ENCODE peak calls at places on chromosome 17, in four cellular contexts. U is CD4-positive, alpha-beta T cell; R is colonic mucosa; M is psoas muscle. E is an unnamed sample.

GRCh38 chr17:72477529-72477928 is 356.7 kb downstream of the SOX9 start:
- DNase-seq in M (no peak), U (no peak), R (peak), E (no peak)

GRCh38 chr17:82062984-82063368 is 2.6 kb downstream of the DUS1L start:
- DNase-seq in R (no peak), M (peak), U (no peak), E (no peak)

GRCh38 chr17:49369760-49370159 is 7.7 kb upstream of the ZNF652 start:
- DNase-seq in U (no peak), M (no peak), R (no peak), E (no peak)

GRCh38 chr17:38452719-38453118 is 24.5 kb downstream of the ARHGAP23 start:
- DNase-seq in R (no peak), U (no peak), M (no peak), E (no peak)

GRCh38 chr17:3658784-3659449 is 9.5 kb downstream of the TAX1BP3 start:
- DNase-seq in R (no peak), M (no peak), U (no peak), E (no peak)

GRCh38 chr17:32553168-32553567 is 66.4 kb downstream of the CDK5R1 start:
- DNase-seq in M (no peak), R (peak), U (no peak), E (no peak)

GRCh38 chr17:45294506-45294905 is 22.3 kb downstream of the MAP3K14 start:
- DNase-seq in M (peak), U (no peak), R (no peak), E (no peak)

GRCh38 chr17:7997186-7997585 is 5.2 kb upstream of the GUCY2D start:
- DNase-seq in R (peak), U (peak), M (no peak), E (no peak)

GRCh38 chr17:49016775-49017463 is 19.7 kb downstream of the IGF2BP1 start:
- DNase-seq in R (peak), U (no peak), M (no peak), E (no peak)

GRCh38 chr17:81603846-81604610 is 32.9 kb downstream of the NPLOC4 start:
- DNase-seq in M (no peak), U (no peak), R (no peak), E (no peak)

GRCh38 chr17:62643496-62643895 is 16.0 kb downstream of the MRC2 start:
- DNase-seq in M (no peak), R (no peak), U (no peak), E (no peak)

GRCh38 chr17:42928714-42929496 is 28.3 kb downstream of the G6PC1 start:
- DNase-seq in U (no peak), M (no peak), R (peak), E (no peak)

GRCh38 chr17:7060165-7060890 is 16.4 kb upstream of the SLC16A11 start:
- DNase-seq in R (no peak), U (no peak), M (no peak), E (no peak)

GRCh38 chr17:65817951-65818350 is 256.5 kb upstream of the AXIN2 start:
- DNase-seq in M (no peak), R (no peak), U (no peak), E (no peak)
- H3K27ac ChIP-seq in M (no peak), R (no peak), U (no peak), E (no peak)

GRCh38 chr17:60525347-60525623 is 757 bp downstream of the APPBP2 start:
- DNase-seq in R (peak), M (no peak), U (no peak), E (no peak)
- H3K27ac ChIP-seq in R (peak), M (peak), U (peak), E (peak)

DNA sequence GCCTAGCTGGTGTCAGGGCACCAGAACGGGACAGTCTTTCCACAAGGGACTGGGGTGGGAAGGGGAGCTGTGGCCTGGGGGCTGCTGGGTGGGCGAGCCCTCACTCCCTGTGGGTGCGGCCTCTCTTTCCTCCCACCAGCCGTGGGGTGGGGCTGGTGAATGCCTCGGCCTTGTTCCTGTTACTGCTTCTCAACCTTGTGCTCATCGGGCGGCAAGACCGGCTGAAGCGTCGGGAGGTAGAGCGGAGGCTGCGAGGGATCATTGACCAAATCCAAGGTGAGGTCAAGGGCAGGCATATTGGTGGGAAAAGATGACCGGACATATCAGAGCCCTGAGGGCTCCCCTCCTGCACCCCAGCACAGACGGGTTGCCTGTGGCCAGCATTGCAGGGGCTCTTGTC is 29.2 kb downstream of the CASKIN2 start:
- DNase-seq in M (no peak), U (no peak), R (no peak), E (no peak)
- H3K27ac ChIP-seq in M (peak), U (no peak), R (no peak), E (peak)

GRCh38 chr17:79164408-79164807 is 89.8 kb downstream of the ENGASE start:
- DNase-seq in R (no peak), M (no peak), U (no peak), E (no peak)

GRCh38 chr17:79167486-79167885 is 92.9 kb downstream of the ENGASE start:
- DNase-seq in M (no peak), R (no peak), U (no peak), E (no peak)

GRCh38 chr17:79163071-79163470 is 88.4 kb downstream of the ENGASE start:
- DNase-seq in M (no peak), U (no peak), R (no peak), E (no peak)

GRCh38 chr17:79165756-79166473 is 91.3 kb downstream of the ENGASE start:
- DNase-seq in U (no peak), R (no peak), M (no peak), E (no peak)

DNA sequence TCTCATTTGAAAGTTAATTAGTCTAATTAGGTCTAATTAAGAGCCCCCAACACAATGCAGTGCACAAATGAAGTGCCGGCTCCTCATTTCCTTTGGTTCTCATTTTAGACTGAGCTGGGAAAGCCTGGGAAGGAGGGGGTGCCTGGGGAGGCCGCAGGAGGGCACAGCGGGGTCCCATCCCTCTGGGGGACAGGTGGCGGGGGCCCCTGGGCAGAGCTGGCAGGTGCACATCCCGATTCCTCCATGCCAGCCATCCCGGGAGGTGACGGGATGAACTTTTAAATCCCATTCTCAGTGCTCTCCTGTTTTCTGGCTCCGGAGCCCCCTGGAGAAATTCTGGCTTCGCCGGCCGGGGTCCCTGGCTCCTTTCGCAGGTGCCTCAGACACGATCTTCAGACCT is 90.7 kb downstream of the ENGASE start:
- DNase-seq in R (no peak), M (no peak), U (no peak), E (no peak)
- H3K27ac ChIP-seq in R (no peak), M (no peak), U (no peak), E (no peak)

GRCh38 chr17:36920032-36921000 is 17.0 kb upstream of the LHX1 start:
- DNase-seq in U (no peak), R (no peak), M (no peak), E (no peak)
- H3K27ac ChIP-seq in U (no peak), R (no peak), M (no peak), E (no peak)